ENCODE peak calls at places on chromosomes 1 and 21, in six cellular contexts. Z is mucosa of descending colon, N is cardiac muscle cell, F is psoas muscle, X is heart left ventricle, U is right atrium auricular region. O is an unnamed sample.

GRCh38 chr21:21612446-21612845 is 614.2 kb downstream of the NCAM2 start:
- DNase-seq in N (peak; percentile 93), U (no peak), Z (no peak), X (no peak), F (no peak), O (peak; percentile 91)

GRCh38 chr1:97247196-97247595 is 525.6 kb downstream of the PTBP2 start:
- DNase-seq in U (no peak), N (peak; percentile 85), X (no peak), F (no peak), Z (no peak), O (no peak)

GRCh38 chr1:185541861-185542260 is 192.3 kb upstream of the HMCN1 start:
- DNase-seq in N (peak; percentile 70), Z (no peak), F (no peak), X (no peak), U (no peak), O (peak; percentile 88)

GRCh38 chr1:53022179-53022578 is 39.8 kb upstream of the PODN start:
- DNase-seq in Z (no peak), N (no peak), F (no peak), X (no peak), U (no peak), O (no peak)

GRCh38 chr1:110948038-110948810 is 15.5 kb downstream of the LRIF1 start:
- DNase-seq in X (no peak), Z (no peak), U (no peak), F (no peak), N (peak; percentile 2), O (no peak)

GRCh38 chr1:109134423-109134822 is 20.5 kb downstream of the ELAPOR1 start:
- DNase-seq in N (no peak), Z (peak; percentile 84), F (no peak), X (no peak), U (no peak), O (no peak)

GRCh38 chr1:37274896-37275631 is 199.3 kb upstream of the ZC3H12A start:
- DNase-seq in X (no peak), U (no peak), Z (no peak), F (no peak), N (no peak), O (no peak)

GRCh38 chr1:165109013-165109412 is 247.5 kb downstream of the LMX1A start:
- DNase-seq in X (no peak), U (no peak), N (no peak), Z (peak; percentile 34), F (no peak), O (no peak)

GRCh38 chr1:236913371-236914037 is 90.7 kb downstream of the MT1HL1 start:
- DNase-seq in N (no peak), X (no peak), F (no peak), Z (no peak), U (no peak), O (no peak)

GRCh38 chr1:233410906-233411305 is 83.4 kb downstream of the MAP3K21 start:
- DNase-seq in Z (no peak), N (no peak), X (no peak), F (no peak), U (no peak), O (no peak)

GRCh38 chr1:63004868-63005267 is 220.9 kb downstream of the ATG4C start:
- DNase-seq in F (no peak), U (no peak), N (peak; percentile 45), X (no peak), Z (peak; percentile 6), O (no peak)

GRCh38 chr1:91282695-91283420 is 121.8 kb downstream of the HFM1 start:
- DNase-seq in X (no peak), N (peak; percentile 86), U (peak; percentile 77), F (no peak), Z (peak; percentile 76), O (peak; percentile 26)

GRCh38 chr1:8985915-8986813 is 40.1 kb downstream of the SLC2A7 start:
- DNase-seq in Z (peak; percentile 78), X (peak; percentile 83), F (peak; percentile 83), N (peak; percentile 96), U (peak; percentile 84), O (peak; percentile 70)

GRCh38 chr21:41642399-41642798 is 124.5 kb downstream of the RIPK4 start:
- DNase-seq in Z (no peak), F (no peak), N (peak; percentile 67), U (no peak), X (no peak), O (no peak)

GRCh38 chr1:107277022-107277421 is 136.2 kb downstream of the NTNG1 start:
- DNase-seq in X (no peak), Z (peak; percentile 71), U (no peak), N (peak; percentile 54), F (no peak), O (no peak)

GRCh38 chr1:155126494-155127104 is 1.1 kb upstream of the EFNA1 start:
- DNase-seq in Z (peak; percentile 64), N (peak; percentile 54), F (no peak), U (no peak), X (no peak), O (no peak)

GRCh38 chr21:17352937-17353655 is 159.7 kb upstream of the CXADR start:
- DNase-seq in U (no peak), F (no peak), N (no peak), Z (no peak), X (no peak), O (no peak)

GRCh38 chr1:201732351-201732750 is 96.6 kb upstream of the IPO9 start:
- DNase-seq in X (no peak), N (no peak), U (no peak), Z (no peak), F (no peak), O (no peak)

GRCh38 chr1:236523704-236524141 is at the start of gene LGALS8:
- DNase-seq in U (peak; percentile 93), N (peak; percentile 89), X (peak; percentile 95), Z (peak; percentile 93), F (peak; percentile 92), O (no peak)

GRCh38 chr1:208052926-208053407 is 142.0 kb upstream of the CD34 start:
- DNase-seq in N (no peak), U (no peak), F (no peak), X (no peak), Z (no peak), O (no peak)

GRCh38 chr1:40840526-40841323 is 21.4 kb downstream of the CITED4 start:
- DNase-seq in F (no peak), U (no peak), N (no peak), X (no peak), Z (no peak), O (no peak)
- TF ChIP-seq CTCF in F (no peak), U (no peak), N (peak; percentile 6), X (no peak), Z (no peak), O (peak; percentile 10)

DNA sequence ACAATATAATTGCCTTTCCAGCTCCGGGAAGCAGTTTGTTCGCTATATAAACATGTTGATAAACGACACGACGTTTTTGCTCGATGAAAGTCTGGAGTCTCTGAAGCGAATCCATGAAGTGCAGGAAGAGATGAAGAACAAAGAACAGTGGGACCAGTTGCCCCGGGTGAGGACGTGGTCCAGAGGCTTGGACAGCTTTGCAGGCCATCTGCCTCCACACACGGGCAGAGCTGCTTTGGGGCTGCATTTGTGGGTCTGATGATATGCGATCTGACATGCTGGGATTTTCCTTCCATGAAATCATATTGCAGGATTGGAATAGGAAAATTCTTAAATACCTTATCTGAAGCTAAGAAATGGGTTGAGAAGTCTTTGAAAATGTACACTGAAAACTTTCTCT is 49.2 kb upstream of the KIF1B start:
- DNase-seq in Z (no peak), X (no peak), N (no peak), F (no peak), U (no peak), O (no peak)
- H3K4me3 ChIP-seq in Z (no peak overlapping the region), X (no peak overlapping the region), N (no peak overlapping the region), F (no peak overlapping the region), U (no peak overlapping the region), O (no peak overlapping the region)

DNA sequence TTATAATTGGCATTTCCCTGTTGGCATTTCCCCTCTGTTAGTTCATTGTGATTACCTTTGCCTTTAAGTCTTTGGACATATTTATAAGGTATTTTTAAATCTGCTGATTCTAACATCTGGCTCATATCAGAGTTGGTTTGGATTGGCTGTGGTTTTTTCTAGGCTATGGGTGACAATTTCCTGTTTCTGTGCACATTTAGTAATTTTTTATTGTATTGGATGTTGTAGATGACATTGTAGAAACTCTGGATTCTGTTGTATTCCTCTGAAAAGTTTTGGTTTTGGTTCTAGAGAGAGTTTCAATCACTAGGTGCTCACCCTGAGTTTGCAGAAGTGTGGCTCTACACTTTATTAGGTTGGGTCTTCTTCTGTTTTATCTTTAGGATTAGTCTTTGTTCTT is 110.1 kb upstream of the ARHGEF16 start:
- DNase-seq in N (no peak), Z (no peak), X (no peak), U (no peak), F (no peak), O (no peak)
- TF ChIP-seq CTCF in N (no peak), Z (no peak), X (no peak), U (no peak), F (no peak), O (no peak)

DNA sequence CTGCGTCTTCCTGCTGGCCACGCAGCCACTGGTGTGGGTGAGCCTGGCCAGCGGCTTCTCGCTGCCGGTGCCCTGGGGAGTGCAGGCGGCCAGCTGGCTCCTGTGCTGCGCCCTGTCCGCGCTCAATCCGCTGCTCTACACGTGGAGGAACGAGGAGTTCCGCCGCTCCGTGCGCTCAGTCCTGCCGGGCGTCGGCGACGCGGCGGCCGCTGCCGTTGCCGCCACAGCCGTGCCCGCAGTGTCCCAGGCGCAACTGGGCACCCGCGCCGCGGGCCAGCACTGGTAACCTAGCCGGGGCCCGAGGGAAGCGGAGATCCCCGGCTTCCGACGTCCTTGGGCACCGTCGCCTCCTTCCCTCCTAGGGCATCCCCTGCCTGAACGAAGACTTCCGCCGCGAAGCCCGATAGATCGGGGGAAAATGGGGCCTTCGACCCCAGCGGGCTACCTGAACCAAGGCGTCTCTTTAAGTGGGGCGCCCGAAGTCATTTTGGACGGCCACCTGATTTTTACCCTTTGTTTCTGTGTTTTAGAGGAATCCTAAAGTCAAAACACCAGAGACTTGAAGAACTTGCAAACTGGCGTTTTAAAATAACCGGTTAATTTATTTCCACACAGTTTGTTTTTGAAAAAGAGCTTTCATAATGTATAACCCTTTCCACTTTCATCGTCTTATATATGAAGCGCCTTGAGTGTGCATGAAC is 2.0 kb downstream of the GPR88 start:
- DNase-seq in Z (no peak), F (peak; percentile 23), U (no peak), X (peak; percentile 54), N (peak; percentile 50), O (no peak)
- H3K4me3 ChIP-seq in Z (no peak overlapping the region), F (peak overlapping the region; percentile 63), U (peak overlapping the region; percentile 23), X (peak overlapping the region; percentile 61), N (peak overlapping the region; percentile 36), O (peak overlapping the region; percentile 24)

GRCh38 chr1:79974659-79975058 is 968.1 kb upstream of the ADGRL4 start:
- DNase-seq in N (no peak), U (no peak), Z (no peak), F (no peak), X (no peak), O (no peak)
- TF ChIP-seq CTCF in N (no peak), U (no peak), Z (no peak), F (no peak), X (no peak), O (no peak)

DNA sequence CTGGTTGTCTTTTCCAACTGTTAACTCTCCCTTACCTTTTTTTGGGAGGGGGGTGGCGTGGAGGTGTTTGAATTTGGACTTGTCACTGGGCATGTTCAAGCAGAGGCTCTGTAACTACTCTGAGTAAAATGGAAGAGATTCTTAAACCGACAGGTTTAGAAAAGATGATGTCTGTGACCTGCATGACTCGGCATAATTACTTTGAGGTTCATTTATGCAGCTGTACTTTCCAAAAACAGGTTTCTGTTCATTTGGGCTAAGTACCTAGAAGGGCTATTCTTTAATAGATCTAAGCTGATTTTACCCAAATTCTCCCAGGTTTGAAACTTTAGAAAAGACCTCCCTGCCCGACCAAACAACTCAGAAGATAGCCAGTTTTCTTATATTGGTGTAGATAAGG is 80.3 kb downstream of the SLC35A3 start:
- DNase-seq in F (no peak), Z (no peak), X (no peak), U (no peak), N (no peak), O (no peak)
- H3K4me3 ChIP-seq in F (no peak overlapping the region), Z (no peak overlapping the region), X (no peak overlapping the region), U (no peak overlapping the region), N (no peak overlapping the region), O (no peak overlapping the region)

O was measured in retinal pigment epithelial cell.